ENCODE peak calls at places on chromosomes 13 and 19, in five cellular contexts. W, S, T, I and A are unnamed samples.

GRCh38 chr19:15128162-15128770 is 21.1 kb downstream of the SYDE1 start:
- DNase-seq in W (no peak), S (peak), T (no peak), I (no peak), A (no peak)

GRCh38 chr19:2026770-2027169 is 11.3 kb upstream of the BTBD2 start:
- DNase-seq in W (no peak), S (no peak), T (no peak), I (no peak), A (no peak)

GRCh38 chr13:94335786-94336357 is 143.6 kb downstream of the DCT start:
- DNase-seq in W (no peak), S (peak), T (no peak), I (no peak), A (no peak)

GRCh38 chr19:54164369-54165068 is 5.0 kb upstream of the LENG1 start:
- DNase-seq in W (no peak), S (peak), T (peak), I (peak), A (peak)

GRCh38 chr13:23500858-23501257 is 67.4 kb upstream of the SACS start:
- DNase-seq in W (no peak), S (peak), T (no peak), I (peak), A (peak)

GRCh38 chr19:14821958-14822357 is 13.0 kb downstream of the OR7A5 start:
- DNase-seq in W (no peak), S (no peak), T (no peak), I (no peak), A (no peak)

GRCh38 chr19:17491287-17491686 is 20.2 kb upstream of the PGLS start:
- DNase-seq in W (no peak), S (no peak), T (no peak), I (no peak), A (no peak)

GRCh38 chr13:71866173-71867091 is 572 bp downstream of the DACH1 start:
- DNase-seq in W (no peak), S (no peak), T (no peak), I (peak), A (no peak)

GRCh38 chr13:97574926-97575325 is 141.0 kb downstream of the RAP2A start:
- DNase-seq in W (no peak), S (peak), T (peak), I (peak), A (no peak)

DNA sequence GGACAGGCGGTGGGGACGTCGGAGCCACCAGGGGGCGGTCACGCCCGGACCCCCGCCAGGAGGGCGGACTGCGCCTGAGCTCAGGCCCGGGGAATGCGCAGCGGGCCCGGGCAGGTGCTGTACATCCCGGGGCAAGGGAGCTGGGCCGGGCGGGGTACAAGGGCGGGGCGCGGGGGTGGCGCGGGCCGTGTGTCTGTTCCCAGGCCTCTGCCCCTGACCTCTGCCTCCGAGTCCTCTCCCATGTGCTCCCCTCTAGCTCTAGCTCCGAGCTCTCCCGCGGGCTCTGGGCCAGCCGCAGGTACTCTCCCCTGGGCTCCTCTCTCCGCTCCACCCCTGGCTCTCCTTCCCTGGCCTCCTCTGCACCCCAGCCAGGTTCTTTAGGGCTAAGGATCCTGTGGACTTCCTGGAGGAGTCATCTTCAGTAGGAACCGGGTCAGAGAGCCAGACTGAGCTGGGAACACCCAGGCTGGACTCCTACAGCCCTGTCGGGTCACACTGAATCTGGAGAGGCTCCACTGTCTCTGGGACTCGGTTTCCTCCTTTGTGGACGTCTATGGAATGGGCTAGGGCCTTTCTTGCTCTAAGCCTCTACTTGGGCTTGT is 2.3 kb downstream of the PPP1R13L start:
- DNase-seq in W (no peak), S (no peak), T (no peak), I (no peak), A (no peak)
- H2AFZ ChIP-seq in W (no peak), S (no peak), T (no peak), I (no peak), A (no peak)

GRCh38 chr13:46982856-46983582 is 86.2 kb upstream of the HTR2A start:
- DNase-seq in W (no peak), S (no peak), T (no peak), I (no peak), A (no peak)
- H2AFZ ChIP-seq in W (no peak), S (peak), T (peak), I (no peak), A (no peak)

GRCh38 chr19:55620410-55620809 is 4.0 kb downstream of the ZNF784 start:
- DNase-seq in W (no peak), S (no peak), T (no peak), I (no peak), A (no peak)
- H2AFZ ChIP-seq in W (no peak), S (no peak), T (no peak), I (no peak), A (no peak)

DNA sequence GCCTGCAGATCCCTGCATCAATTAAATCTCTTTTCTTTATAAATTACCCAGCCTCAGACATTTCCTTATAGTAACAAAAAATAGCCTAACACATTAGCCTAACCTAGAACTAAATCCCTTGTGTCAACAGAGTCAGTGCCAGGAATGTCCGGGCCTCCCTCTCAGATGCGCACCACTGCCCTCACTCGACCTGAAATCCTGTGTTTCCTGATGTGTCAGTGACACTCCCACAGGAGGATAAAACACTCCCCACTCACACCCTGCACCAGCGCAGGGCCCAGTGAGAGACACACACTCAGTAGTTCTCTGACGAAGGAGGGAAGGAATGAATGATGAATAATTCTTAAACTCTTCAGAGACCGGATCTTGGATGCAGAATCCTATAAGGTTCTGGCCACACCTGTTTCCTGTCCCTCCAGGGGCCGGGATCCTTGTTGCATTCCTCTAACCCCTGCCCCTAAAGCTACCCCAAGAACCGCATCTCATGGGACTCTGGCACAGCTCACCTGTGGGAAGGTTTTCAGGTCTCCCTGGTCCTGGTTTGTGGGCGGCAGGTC is 3.1 kb downstream of the CEACAM3 start:
- DNase-seq in W (no peak), S (peak), T (no peak), I (no peak), A (no peak)
- H2AFZ ChIP-seq in W (no peak), S (no peak), T (no peak), I (no peak), A (no peak)